ENCODE peak calls at places on chromosome 7, in five cellular contexts. One of them, this sample, is unnamed.

GRCh38 chr7:116829493-116829892 is 32.9 kb upstream of the CAPZA2 start:
- DNase-seq in uterus: no peak
- DNase-seq in cardiac fibroblast: no peak
- DNase-seq in adrenal gland: no peak
- DNase-seq in IMR-90: no peak
- DNase-seq in this sample: no peak

GRCh38 chr7:2193120-2193519 is 39.6 kb downstream of the MAD1L1 start:
- DNase-seq in uterus: no peak
- DNase-seq in IMR-90: no peak
- DNase-seq in adrenal gland: no peak
- DNase-seq in cardiac fibroblast: no peak
- DNase-seq in this sample: no peak

GRCh38 chr7:87506243-87507180 is 31.0 kb upstream of the ABCB4 start:
- DNase-seq in adrenal gland: no peak
- DNase-seq in IMR-90: peak
- DNase-seq in uterus: no peak
- DNase-seq in cardiac fibroblast: peak
- DNase-seq in this sample: no peak

GRCh38 chr7:147804032-147804431 is 786.5 kb upstream of the C7orf33 start:
- DNase-seq in adrenal gland: no peak
- DNase-seq in cardiac fibroblast: no peak
- DNase-seq in uterus: no peak
- DNase-seq in IMR-90: no peak
- DNase-seq in this sample: no peak

GRCh38 chr7:70271617-70272081 is 673.4 kb downstream of the AUTS2 start:
- DNase-seq in adrenal gland: peak
- DNase-seq in uterus: no peak
- DNase-seq in IMR-90: no peak
- DNase-seq in cardiac fibroblast: no peak
- DNase-seq in this sample: no peak

GRCh38 chr7:50382455-50382854 is 67.7 kb downstream of the FIGNL1 start:
- DNase-seq in adrenal gland: no peak
- DNase-seq in IMR-90: no peak
- DNase-seq in uterus: no peak
- DNase-seq in cardiac fibroblast: no peak
- DNase-seq in this sample: no peak

GRCh38 chr7:60706-61105 is 131.7 kb upstream of the FAM20C start:
- DNase-seq in IMR-90: no peak
- DNase-seq in uterus: no peak
- DNase-seq in adrenal gland: no peak
- DNase-seq in cardiac fibroblast: no peak
- DNase-seq in this sample: no peak

GRCh38 chr7:84194484-84195260 is at the start of gene SEMA3A:
- DNase-seq in uterus: peak
- DNase-seq in cardiac fibroblast: peak
- DNase-seq in IMR-90: peak
- DNase-seq in adrenal gland: peak
- DNase-seq in this sample: peak

GRCh38 chr7:20310963-20311742 is 19.5 kb upstream of the ITGB8 start:
- DNase-seq in uterus: no peak
- DNase-seq in adrenal gland: no peak
- DNase-seq in IMR-90: peak
- DNase-seq in cardiac fibroblast: peak
- DNase-seq in this sample: peak

GRCh38 chr7:42222891-42223290 is 14.1 kb downstream of the GLI3 start:
- DNase-seq in cardiac fibroblast: peak
- DNase-seq in uterus: peak
- DNase-seq in adrenal gland: no peak
- DNase-seq in IMR-90: no peak
- DNase-seq in this sample: no peak

GRCh38 chr7:27182861-27183681 is 2.0 kb downstream of the HOXA11 start:
- DNase-seq in IMR-90: no peak
- DNase-seq in cardiac fibroblast: no peak
- DNase-seq in adrenal gland: peak
- DNase-seq in uterus: peak
- DNase-seq in this sample: no peak

GRCh38 chr7:29147821-29148220 is 1.5 kb upstream of the CPVL start:
- DNase-seq in adrenal gland: no peak
- DNase-seq in IMR-90: no peak
- DNase-seq in cardiac fibroblast: no peak
- DNase-seq in uterus: no peak
- DNase-seq in this sample: no peak

GRCh38 chr7:594920-595620 is 75.4 kb upstream of the PDGFA start:
- DNase-seq in adrenal gland: no peak
- DNase-seq in cardiac fibroblast: no peak
- DNase-seq in uterus: no peak
- DNase-seq in IMR-90: no peak
- DNase-seq in this sample: no peak

GRCh38 chr7:45699726-45700390 is 125.7 kb downstream of the ADCY1 start:
- DNase-seq in adrenal gland: peak
- DNase-seq in uterus: peak
- DNase-seq in cardiac fibroblast: no peak
- DNase-seq in IMR-90: no peak
- DNase-seq in this sample: no peak

GRCh38 chr7:26508481-26508880 is 216.8 kb downstream of the SNX10 start:
- DNase-seq in IMR-90: no peak
- DNase-seq in adrenal gland: no peak
- DNase-seq in uterus: no peak
- DNase-seq in cardiac fibroblast: no peak
- DNase-seq in this sample: no peak

GRCh38 chr7:113891828-113892227 is 27.0 kb downstream of the PPP1R3A start:
- DNase-seq in uterus: no peak
- DNase-seq in IMR-90: peak
- DNase-seq in adrenal gland: no peak
- DNase-seq in cardiac fibroblast: peak
- DNase-seq in this sample: peak

GRCh38 chr7:27693794-27694193 is 31.1 kb upstream of the HIBADH start:
- DNase-seq in IMR-90: peak
- DNase-seq in uterus: no peak
- DNase-seq in adrenal gland: peak
- DNase-seq in cardiac fibroblast: peak
- DNase-seq in this sample: no peak

GRCh38 chr7:98168181-98168903 is 42.9 kb upstream of the BHLHA15 start:
- DNase-seq in cardiac fibroblast: peak
- DNase-seq in IMR-90: peak
- DNase-seq in uterus: peak
- DNase-seq in adrenal gland: peak
- DNase-seq in this sample: peak

GRCh38 chr7:135923700-135924261 is 53.4 kb downstream of the MTPN start:
- DNase-seq in uterus: no peak
- DNase-seq in adrenal gland: peak
- DNase-seq in cardiac fibroblast: peak
- DNase-seq in IMR-90: peak
- DNase-seq in this sample: peak

GRCh38 chr7:20438665-20439376 is 108.1 kb downstream of the ITGB8 start:
- DNase-seq in IMR-90: no peak
- DNase-seq in cardiac fibroblast: no peak
- DNase-seq in adrenal gland: no peak
- DNase-seq in uterus: no peak
- DNase-seq in this sample: no peak

GRCh38 chr7:38506004-38506403 is 125.2 kb downstream of the AMPH start:
- DNase-seq in IMR-90: no peak
- DNase-seq in adrenal gland: no peak
- DNase-seq in uterus: no peak
- DNase-seq in cardiac fibroblast: no peak
- DNase-seq in this sample: no peak

GRCh38 chr7:72709909-72710308 is 118.1 kb downstream of the TYW1B start:
- DNase-seq in cardiac fibroblast: no peak
- DNase-seq in uterus: no peak
- DNase-seq in adrenal gland: no peak
- DNase-seq in IMR-90: peak
- DNase-seq in this sample: no peak

GRCh38 chr7:21941570-21942224 is 4.0 kb downstream of the CDCA7L start:
- DNase-seq in adrenal gland: no peak
- DNase-seq in IMR-90: peak
- DNase-seq in uterus: no peak
- DNase-seq in cardiac fibroblast: peak
- DNase-seq in this sample: no peak

GRCh38 chr7:134947329-134947728 is 39.0 kb upstream of the AGBL3 start:
- DNase-seq in IMR-90: no peak
- DNase-seq in adrenal gland: no peak
- DNase-seq in uterus: no peak
- DNase-seq in cardiac fibroblast: no peak
- DNase-seq in this sample: no peak

GRCh38 chr7:3942778-3943177 is 641.7 kb downstream of the SDK1 start:
- DNase-seq in cardiac fibroblast: no peak
- DNase-seq in adrenal gland: no peak
- DNase-seq in uterus: no peak
- DNase-seq in IMR-90: no peak
- DNase-seq in this sample: no peak

GRCh38 chr7:14685112-14685511 is 217.4 kb downstream of the DGKB start:
- DNase-seq in uterus: no peak
- DNase-seq in cardiac fibroblast: no peak
- DNase-seq in adrenal gland: peak
- DNase-seq in IMR-90: no peak
- DNase-seq in this sample: no peak

GRCh38 chr7:91941450-91941849 is 788 bp downstream of the AKAP9 start:
- DNase-seq in uterus: no peak
- DNase-seq in adrenal gland: peak
- DNase-seq in cardiac fibroblast: peak
- DNase-seq in IMR-90: peak
- DNase-seq in this sample: peak

GRCh38 chr7:75740846-75741497 is 2.2 kb upstream of the HIP1 start:
- DNase-seq in IMR-90: no peak
- DNase-seq in uterus: peak
- DNase-seq in adrenal gland: peak
- DNase-seq in cardiac fibroblast: peak
- DNase-seq in this sample: no peak

GRCh38 chr7:151756076-151756731 is 120.7 kb downstream of the PRKAG2 start:
- DNase-seq in uterus: no peak
- DNase-seq in IMR-90: peak
- DNase-seq in adrenal gland: no peak
- DNase-seq in cardiac fibroblast: peak
- DNase-seq in this sample: peak

GRCh38 chr7:138125598-138126111 is 49.4 kb downstream of the AKR1D1 start:
- DNase-seq in uterus: no peak
- DNase-seq in IMR-90: peak
- DNase-seq in cardiac fibroblast: no peak
- DNase-seq in adrenal gland: no peak
- DNase-seq in this sample: peak

GRCh38 chr7:5230272-5231067 is 40.4 kb downstream of the WIPI2 start:
- DNase-seq in IMR-90: no peak
- DNase-seq in uterus: no peak
- DNase-seq in cardiac fibroblast: no peak
- DNase-seq in adrenal gland: no peak
- DNase-seq in this sample: no peak

GRCh38 chr7:74401137-74401859 is 52.4 kb upstream of the GTF2IRD1 start:
- DNase-seq in adrenal gland: peak
- DNase-seq in cardiac fibroblast: peak
- DNase-seq in uterus: peak
- DNase-seq in IMR-90: peak
- DNase-seq in this sample: peak

GRCh38 chr7:36284470-36284869 is 105.2 kb upstream of the ANLN start:
- DNase-seq in uterus: no peak
- DNase-seq in cardiac fibroblast: no peak
- DNase-seq in adrenal gland: no peak
- DNase-seq in IMR-90: no peak
- DNase-seq in this sample: no peak

GRCh38 chr7:115122388-115122787 is 200.5 kb downstream of the MDFIC start:
- DNase-seq in uterus: no peak
- DNase-seq in IMR-90: no peak
- DNase-seq in cardiac fibroblast: peak
- DNase-seq in adrenal gland: no peak
- DNase-seq in this sample: no peak

GRCh38 chr7:30116771-30117170 is 18.0 kb upstream of the MTURN start:
- DNase-seq in IMR-90: no peak
- DNase-seq in adrenal gland: no peak
- DNase-seq in cardiac fibroblast: peak
- DNase-seq in uterus: no peak
- DNase-seq in this sample: no peak

GRCh38 chr7:108592633-108593277 is 23.1 kb downstream of the DNAJB9 start:
- DNase-seq in adrenal gland: no peak
- DNase-seq in uterus: no peak
- DNase-seq in cardiac fibroblast: peak
- DNase-seq in IMR-90: no peak
- DNase-seq in this sample: no peak
- TF ChIP-seq CTCF in adrenal gland: no peak
- TF ChIP-seq CTCF in uterus: no peak
- TF ChIP-seq CTCF in cardiac fibroblast: peak
- TF ChIP-seq CTCF in IMR-90: peak
- TF ChIP-seq CTCF in this sample: peak

GRCh38 chr7:99359465-99360154 is 14.9 kb upstream of the ARPC1B start:
- DNase-seq in cardiac fibroblast: no peak
- DNase-seq in IMR-90: no peak
- DNase-seq in adrenal gland: no peak
- DNase-seq in uterus: no peak
- DNase-seq in this sample: no peak
- TF ChIP-seq CTCF in cardiac fibroblast: no peak
- TF ChIP-seq CTCF in IMR-90: no peak
- TF ChIP-seq CTCF in adrenal gland: no peak
- TF ChIP-seq CTCF in uterus: no peak
- TF ChIP-seq CTCF in this sample: no peak

GRCh38 chr7:155524018-155524556 is 22.3 kb downstream of the CNPY1 start:
- DNase-seq in cardiac fibroblast: no peak
- DNase-seq in uterus: no peak
- DNase-seq in IMR-90: no peak
- DNase-seq in adrenal gland: no peak
- DNase-seq in this sample: no peak
- TF ChIP-seq CTCF in cardiac fibroblast: no peak
- TF ChIP-seq CTCF in uterus: no peak
- TF ChIP-seq CTCF in IMR-90: no peak
- TF ChIP-seq CTCF in adrenal gland: no peak
- TF ChIP-seq CTCF in this sample: no peak

DNA sequence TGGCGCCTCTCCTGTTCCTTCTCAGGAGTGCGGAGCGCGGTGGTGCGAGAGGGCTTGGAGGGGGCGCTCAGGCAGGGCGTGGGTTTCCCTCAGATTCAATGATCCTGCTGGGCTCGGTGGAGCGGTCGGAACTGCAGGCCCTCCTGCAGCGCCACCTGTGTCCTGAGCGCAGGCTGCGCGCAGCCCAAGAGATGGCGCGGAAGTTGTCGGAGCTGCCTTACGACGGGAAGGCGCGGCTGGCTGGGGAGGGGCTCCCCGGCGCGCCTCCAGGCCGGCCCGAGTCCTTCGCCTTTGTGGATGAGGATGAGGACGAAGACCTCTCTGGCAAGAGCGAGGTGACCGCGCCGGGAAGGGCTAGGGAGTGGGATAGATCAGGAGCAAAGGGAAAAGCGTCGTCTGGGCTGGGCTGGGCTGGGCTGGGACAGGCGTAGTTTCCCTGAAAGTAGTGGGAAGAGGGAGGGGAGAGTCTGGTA is 17.0 kb downstream of the FAM131B start:
- DNase-seq in IMR-90: peak
- DNase-seq in adrenal gland: no peak
- DNase-seq in cardiac fibroblast: peak
- DNase-seq in uterus: no peak
- DNase-seq in this sample: peak
- TF ChIP-seq CTCF in IMR-90: peak
- TF ChIP-seq CTCF in adrenal gland: peak
- TF ChIP-seq CTCF in cardiac fibroblast: peak
- TF ChIP-seq CTCF in uterus: peak
- TF ChIP-seq CTCF in this sample: peak

This sample was measured in brain microvascular endothelial cell.